ENCODE peak calls at places on chromosomes 11 and 22, in eight cellular contexts. A is spleen; S is EL; O is stimulated activated CD4-positive, alpha-beta T cell treated with anti-CD3 and anti-CD28 coated beads, Interleukin-4, amount 100 ng/mL, for 48 hours; Z is stimulated activated CD8-positive, alpha-beta memory T cell treated with anti-CD3 and anti-CD28 coated beads, Interleukin-15, amount 100 ng/mL, for 48 hours; X is head of caudate nucleus; B is GM20000; P is cardiac muscle cell. Q is an unnamed sample.

GRCh38 chr11:3622521-3622920 is 19.3 kb downstream of the ART5 start:
- DNase-seq in A (peak; percentile 54), S (no peak), O (no peak), Z (no peak), X (no peak), B (no peak), P (no peak), Q (no peak)

GRCh38 chr11:8584096-8584495 is 9.9 kb downstream of the STK33 start:
- DNase-seq in A (no peak), S (peak; percentile 54), O (no peak), Z (no peak), X (no peak), B (no peak), P (no peak), Q (no peak)

GRCh38 chr11:123702137-123702536 is 39.3 kb downstream of the ZNF202 start:
- DNase-seq in A (no peak), S (no peak), O (no peak), Z (no peak), X (no peak), B (peak; percentile 20), P (no peak), Q (no peak)

GRCh38 chr11:8681837-8682218 is 637 bp downstream of the TRIM66 start:
- DNase-seq in A (no peak), S (no peak), O (no peak), Z (no peak), X (no peak), B (no peak), P (no peak), Q (no peak)

GRCh38 chr11:23765862-23766261 is 731.0 kb upstream of the LUZP2 start:
- DNase-seq in A (no peak), S (peak; percentile 58), O (no peak), Z (no peak), X (no peak), B (no peak), P (no peak), Q (no peak)

GRCh38 chr11:121892863-121893262 is 223.2 kb downstream of the BLID start:
- DNase-seq in A (no peak), S (peak; percentile 51), O (no peak), Z (no peak), X (no peak), B (no peak), P (no peak), Q (peak; percentile 20)

GRCh38 chr11:115238802-115239201 is 265.4 kb downstream of the CADM1 start:
- DNase-seq in A (no peak), S (no peak), O (no peak), Z (no peak), X (no peak), B (no peak), P (no peak), Q (no peak)

GRCh38 chr22:41598081-41598480 is 8.4 kb upstream of the PMM1 start:
- DNase-seq in A (peak; percentile 11), S (peak; percentile 82), O (no peak), Z (no peak), X (no peak), B (no peak), P (no peak), Q (no peak)

GRCh38 chr11:96464695-96465307 is 75.0 kb downstream of the JRKL start:
- DNase-seq in A (no peak), S (peak; percentile 65), O (no peak), Z (no peak), X (peak; percentile 48), B (peak; percentile 65), P (peak; percentile 81), Q (peak; percentile 47)

GRCh38 chr11:121237686-121238658 is 54.6 kb upstream of the SC5D start:
- DNase-seq in A (no peak), S (no peak), O (no peak), Z (peak; percentile 10), X (no peak), B (peak; percentile 34), P (no peak), Q (no peak)